ENCODE peak calls at places on chromosomes 5 and 9, in nine cellular contexts. L is A549; D is psoas muscle; Q is naive thymus-derived CD4-positive, alpha-beta T cell; U is HepG2; R is body of pancreas; S is CD4-positive, alpha-beta memory T cell; Y is mesenchymal stem cell; T is cardiac muscle cell. P is an unnamed sample.

GRCh38 chr5:94674841-94675382 is 56.4 kb downstream of the SLF1 start:
- DNase-seq in U (no peak), R (no peak), S (no peak), Q (no peak), L (no peak), T (no peak), D (no peak), Y (peak; percentile 18), P (no peak)

GRCh38 chr5:150042459-150042858 is 41.9 kb downstream of the HMGXB3 start:
- DNase-seq in L (no peak), U (no peak), S (no peak), Q (no peak), T (no peak), D (no peak), Y (no peak), R (no peak), P (no peak)

GRCh38 chr5:150213530-150213929 is 23.7 kb downstream of the SLC6A7 start:
- DNase-seq in T (peak; percentile 33), Y (peak; percentile 18), R (no peak), D (no peak), U (no peak), L (no peak), Q (no peak), S (no peak), P (no peak)

GRCh38 chr5:129906177-129906887 is 2.1 kb downstream of the CHSY3 start:
- DNase-seq in L (no peak), Q (no peak), R (peak; percentile 20), S (no peak), D (no peak), T (peak; percentile 71), Y (peak; percentile 64), U (peak; percentile 66), P (no peak)

GRCh38 chr5:40797273-40798011 is 732 bp downstream of the PRKAA1 start:
- DNase-seq in R (peak; percentile 76), U (no peak), T (peak; percentile 88), S (peak; percentile 81), D (peak; percentile 85), Y (peak; percentile 75), L (peak; percentile 80), Q (peak; percentile 62), P (peak; percentile 14)

GRCh38 chr5:122137702-122138101 is 8.4 kb downstream of the ZNF474 start:
- DNase-seq in D (no peak), S (peak; percentile 14), R (no peak), Q (peak; percentile 37), T (no peak), L (no peak), Y (no peak), U (no peak), P (no peak)

GRCh38 chr5:169650701-169651331 is 13.7 kb downstream of the DOCK2 start:
- DNase-seq in U (no peak), S (peak; percentile 28), T (peak; percentile 76), D (no peak), Y (peak; percentile 98), Q (no peak), L (peak; percentile 29), R (no peak), P (no peak)

GRCh38 chr5:10457682-10458574 is 16.2 kb downstream of the ROPN1L start:
- DNase-seq in Y (no peak), R (no peak), T (peak; percentile 34), L (peak; percentile 84), D (no peak), U (no peak), Q (no peak), S (no peak), P (no peak)

GRCh38 chr5:135236951-135237791 is 161.9 kb downstream of the MACROH2A1 start:
- DNase-seq in S (no peak), U (no peak), R (no peak), Y (no peak), L (no peak), D (no peak), T (no peak), Q (no peak), P (peak; percentile 66)

GRCh38 chr9:88653926-88654325 is 118.9 kb downstream of the NXNL2 start:
- DNase-seq in L (no peak), S (no peak), Y (peak; percentile 54), R (no peak), Q (no peak), U (no peak), D (no peak), T (peak; percentile 37), P (no peak)

GRCh38 chr9:117526674-117527073 is 111.8 kb upstream of the ASTN2 start:
- DNase-seq in T (no peak), D (no peak), Y (no peak), R (no peak), L (no peak), Q (no peak), S (no peak), U (no peak), P (no peak)

GRCh38 chr9:137353223-137354152 is 51.4 kb upstream of the NRARP start:
- DNase-seq in D (no peak), Q (no peak), L (no peak), U (no peak), R (no peak), Y (no peak), S (no peak), T (no peak), P (no peak)

DNA sequence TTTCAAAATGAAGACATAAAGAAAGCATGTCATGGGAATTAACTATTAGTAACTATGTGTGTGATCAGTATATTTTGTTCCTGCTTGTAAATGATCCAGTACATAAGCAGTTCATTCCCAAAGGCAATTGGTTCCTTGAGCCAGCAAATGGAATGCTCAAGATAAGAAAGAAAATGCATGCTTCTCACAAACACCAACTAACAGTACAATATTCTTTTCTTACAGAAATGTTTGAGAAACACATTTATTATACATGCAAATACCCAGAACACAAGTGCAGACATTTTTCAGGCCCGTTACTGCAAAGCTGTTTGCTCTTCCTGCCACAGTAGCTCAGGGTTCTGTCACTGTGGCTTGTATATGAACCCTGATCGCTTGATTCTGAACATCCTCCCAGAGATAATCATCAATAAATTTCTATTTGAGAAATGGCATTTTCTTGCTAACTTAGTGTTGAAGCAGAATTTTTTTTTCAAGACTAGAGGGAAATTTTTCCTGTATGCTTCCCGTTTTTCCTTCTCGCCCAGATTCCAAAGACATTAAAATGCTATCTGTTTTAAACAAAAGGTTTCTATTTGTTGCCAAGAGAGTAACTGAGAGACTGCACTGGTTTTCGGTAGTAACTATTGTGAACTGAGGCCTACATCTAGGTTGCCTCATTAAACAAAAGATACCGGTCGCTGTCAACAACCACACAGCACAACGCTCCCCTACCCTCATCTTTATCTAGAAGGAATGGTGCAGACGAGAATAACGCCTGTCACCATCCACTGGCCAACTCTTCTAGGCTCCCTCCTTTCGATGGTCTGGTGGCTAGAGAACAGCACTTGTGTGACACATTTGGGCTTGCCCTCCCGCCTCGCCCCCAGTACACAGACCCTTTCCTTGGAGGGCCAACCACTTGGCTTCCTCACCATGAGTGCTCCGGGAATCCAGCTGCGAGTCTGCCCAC is 1.7 kb downstream of the GNAQ start:
- DNase-seq in T (peak; percentile 50), L (peak; percentile 23), U (no peak), Q (peak; percentile 33), Y (peak; percentile 61), S (peak; percentile 55), D (no peak), R (peak; percentile 26), P (peak; percentile 67)
- H3K4me1 ChIP-seq in T (peaks cover 26% of the 10 kb centered on the region), L (peaks cover 55% of the 10 kb centered on the region), U (peaks cover 48% of the 10 kb centered on the region), Q (peaks cover 28% of the 10 kb centered on the region), Y (peaks cover 3% of the 10 kb centered on the region), S (peaks cover 66% of the 10 kb centered on the region), D (peaks cover 29% of the 10 kb centered on the region), R (peaks cover 36% of the 10 kb centered on the region), P (peaks cover 17% of the 10 kb centered on the region)

GRCh38 chr9:93598647-93599241 is 22.4 kb downstream of the PHF2 start:
- DNase-seq in D (peak; percentile 36), Q (peak; percentile 48), U (no peak), T (no peak), L (no peak), R (no peak), S (peak; percentile 28), Y (no peak), P (peak; percentile 61)
- H3K4me1 ChIP-seq in D (peaks cover 15% of the 10 kb centered on the region), Q (peaks cover 41% of the 10 kb centered on the region), U (peaks cover 10% of the 10 kb centered on the region), T (no peaks in the 10 kb centered on the region), L (peaks cover 11% of the 10 kb centered on the region), R (peaks cover 40% of the 10 kb centered on the region), S (peaks cover 54% of the 10 kb centered on the region), Y (peaks cover 17% of the 10 kb centered on the region), P (no peaks in the 10 kb centered on the region)

GRCh38 chr5:82355496-82355895 is 77.3 kb upstream of the RPS23 start:
- DNase-seq in R (no peak), S (no peak), L (no peak), Q (no peak), T (no peak), D (no peak), Y (no peak), U (no peak), P (no peak)
- H3K4me1 ChIP-seq in R (no peaks in the 10 kb centered on the region), S (peaks cover 34% of the 10 kb centered on the region), L (peaks cover 20% of the 10 kb centered on the region), Q (peaks cover 17% of the 10 kb centered on the region), T (peaks cover 35% of the 10 kb centered on the region), D (no peaks in the 10 kb centered on the region), Y (peaks cover 5% of the 10 kb centered on the region), U (peaks cover 51% of the 10 kb centered on the region), P (peaks cover 36% of the 10 kb centered on the region)

GRCh38 chr5:82355053-82355452 is 76.9 kb upstream of the RPS23 start:
- DNase-seq in S (no peak), T (no peak), U (no peak), Y (no peak), L (no peak), R (no peak), D (no peak), Q (no peak), P (no peak)

GRCh38 chr5:82355921-82356454 is 77.8 kb upstream of the RPS23 start:
- DNase-seq in T (peak; percentile 81), R (no peak), S (no peak), Q (no peak), U (no peak), D (no peak), Y (no peak), L (no peak), P (no peak)

GRCh38 chr5:82359286-82359685 is 81.1 kb upstream of the RPS23 start:
- DNase-seq in Y (no peak), Q (no peak), U (no peak), T (peak; percentile 49), D (no peak), L (no peak), R (no peak), S (no peak), P (no peak)

GRCh38 chr5:82358454-82358853 is 80.3 kb upstream of the RPS23 start:
- DNase-seq in L (no peak), R (no peak), U (no peak), Q (no peak), Y (peak; percentile 54), T (peak; percentile 83), D (no peak), S (no peak), P (no peak)

DNA sequence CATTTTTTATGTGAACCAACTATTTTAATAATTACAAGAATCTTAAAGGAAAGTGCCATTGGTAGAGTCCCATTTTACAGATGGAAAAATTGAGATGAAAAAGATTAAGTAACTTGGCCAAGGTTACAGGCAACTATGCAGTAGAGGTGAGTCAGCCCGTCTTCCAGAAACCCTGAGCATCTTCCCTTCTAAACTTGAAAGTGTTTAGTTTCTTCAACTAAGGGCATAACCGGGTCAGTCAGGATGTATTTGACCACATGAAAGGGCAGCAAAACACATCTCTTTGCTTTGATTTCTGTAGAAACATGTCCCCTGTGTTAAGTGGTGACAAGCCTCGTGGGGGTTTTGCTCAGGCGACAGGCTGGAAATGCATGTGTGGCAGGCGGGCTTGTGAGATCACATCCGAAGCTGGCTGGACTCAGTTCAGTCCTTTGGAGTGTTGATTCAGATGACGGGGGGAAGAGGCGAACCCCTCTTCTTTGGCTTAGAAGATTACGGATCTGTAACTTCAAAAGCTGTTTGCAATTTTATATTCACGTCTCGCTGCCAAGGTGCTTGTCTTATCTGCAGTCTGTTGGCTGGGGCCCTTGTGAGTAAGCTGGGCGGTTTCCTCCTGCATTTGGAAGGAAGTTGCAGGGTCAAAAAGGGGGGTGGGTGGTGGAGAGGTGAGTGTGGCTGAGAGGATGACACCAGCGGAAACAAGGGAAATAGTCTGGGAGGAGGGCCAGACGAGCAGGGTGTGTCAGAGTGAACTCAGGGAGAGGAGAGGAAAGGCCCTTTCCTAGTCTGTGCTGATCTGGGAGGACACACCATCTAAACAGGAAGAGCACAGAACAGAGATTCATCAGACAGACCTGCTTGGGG is 78.9 kb upstream of the RPS23 start:
- DNase-seq in S (peak; percentile 91), L (peak; percentile 85), R (peak; percentile 44), Y (peak; percentile 54), D (peak; percentile 76), U (peak; percentile 93), Q (peak; percentile 83), T (peak; percentile 96), P (peak; percentile 94)
- H3K4me1 ChIP-seq in S (peaks cover 34% of the 10 kb centered on the region), L (peaks cover 19% of the 10 kb centered on the region), R (no peaks in the 10 kb centered on the region), Y (peaks cover 5% of the 10 kb centered on the region), D (no peaks in the 10 kb centered on the region), U (peaks cover 64% of the 10 kb centered on the region), Q (peaks cover 17% of the 10 kb centered on the region), T (peaks cover 29% of the 10 kb centered on the region), P (no peaks in the 10 kb centered on the region)